ENCODE peak calls at places on chromosome 17, in nine cellular contexts. One of them, this sample, is unnamed.

GRCh38 chr17:64073771-64074703 is 53.6 kb upstream of the ICAM2 start:
- DNase-seq in CD4-positive, alpha-beta T cell: no peak
- DNase-seq in IMR-90: no peak
- DNase-seq in fibroblast of lung: no peak
- DNase-seq in left lung: no peak
- DNase-seq in aorta: no peak
- DNase-seq in right atrium auricular region: no peak
- DNase-seq in psoas muscle: no peak
- DNase-seq in left ventricle myocardium inferior: no peak
- DNase-seq in this sample: no peak

GRCh38 chr17:17792551-17793377 is 44.0 kb downstream of the SREBF1 start:
- DNase-seq in CD4-positive, alpha-beta T cell: peak; percentile 41
- DNase-seq in IMR-90: peak; percentile 73
- DNase-seq in fibroblast of lung: peak; percentile 89
- DNase-seq in left lung: no peak
- DNase-seq in aorta: no peak
- DNase-seq in right atrium auricular region: no peak
- DNase-seq in psoas muscle: no peak
- DNase-seq in left ventricle myocardium inferior: no peak
- DNase-seq in this sample: no peak

GRCh38 chr17:19263621-19264010 is 26.4 kb downstream of the EPN2 start:
- DNase-seq in CD4-positive, alpha-beta T cell: no peak
- DNase-seq in IMR-90: peak; percentile 76
- DNase-seq in fibroblast of lung: peak; percentile 70
- DNase-seq in left lung: no peak
- DNase-seq in aorta: peak; percentile 80
- DNase-seq in right atrium auricular region: no peak
- DNase-seq in psoas muscle: peak; percentile 82
- DNase-seq in left ventricle myocardium inferior: no peak
- DNase-seq in this sample: no peak

GRCh38 chr17:67562036-67562435 is 155.7 kb upstream of the NOL11 start:
- DNase-seq in CD4-positive, alpha-beta T cell: no peak
- DNase-seq in IMR-90: no peak
- DNase-seq in fibroblast of lung: no peak
- DNase-seq in left lung: no peak
- DNase-seq in aorta: no peak
- DNase-seq in right atrium auricular region: no peak
- DNase-seq in psoas muscle: no peak
- DNase-seq in left ventricle myocardium inferior: no peak
- DNase-seq in this sample: no peak

GRCh38 chr17:33209671-33210070 is 83.4 kb downstream of the ASIC2 start:
- DNase-seq in CD4-positive, alpha-beta T cell: no peak
- DNase-seq in IMR-90: peak; percentile 47
- DNase-seq in fibroblast of lung: peak; percentile 44
- DNase-seq in left lung: no peak
- DNase-seq in aorta: no peak
- DNase-seq in right atrium auricular region: no peak
- DNase-seq in psoas muscle: no peak
- DNase-seq in left ventricle myocardium inferior: no peak
- DNase-seq in this sample: no peak

GRCh38 chr17:63989622-63990345 is 8.4 kb upstream of the PRR29 start:
- DNase-seq in CD4-positive, alpha-beta T cell: no peak
- DNase-seq in IMR-90: no peak
- DNase-seq in fibroblast of lung: no peak
- DNase-seq in left lung: no peak
- DNase-seq in aorta: peak; percentile 57
- DNase-seq in right atrium auricular region: no peak
- DNase-seq in psoas muscle: no peak
- DNase-seq in left ventricle myocardium inferior: peak; percentile 3
- DNase-seq in this sample: no peak

GRCh38 chr17:78995761-78996451 is 13.7 kb downstream of the CANT1 start:
- DNase-seq in CD4-positive, alpha-beta T cell: no peak
- DNase-seq in IMR-90: no peak
- DNase-seq in fibroblast of lung: no peak
- DNase-seq in left lung: peak; percentile 67
- DNase-seq in aorta: peak; percentile 69
- DNase-seq in right atrium auricular region: no peak
- DNase-seq in psoas muscle: peak; percentile 80
- DNase-seq in left ventricle myocardium inferior: no peak
- DNase-seq in this sample: no peak

GRCh38 chr17:48241131-48241591 is 133.6 kb downstream of the SNX11 start:
- DNase-seq in CD4-positive, alpha-beta T cell: no peak
- DNase-seq in IMR-90: peak; percentile 42
- DNase-seq in fibroblast of lung: peak; percentile 82
- DNase-seq in left lung: peak; percentile 34
- DNase-seq in aorta: no peak
- DNase-seq in right atrium auricular region: peak; percentile 59
- DNase-seq in psoas muscle: peak; percentile 56
- DNase-seq in left ventricle myocardium inferior: peak; percentile 22
- DNase-seq in this sample: no peak

GRCh38 chr17:31915456-31916100 is 14.1 kb upstream of the UTP6 start:
- DNase-seq in CD4-positive, alpha-beta T cell: no peak
- DNase-seq in IMR-90: peak; percentile 41
- DNase-seq in fibroblast of lung: peak; percentile 36
- DNase-seq in left lung: no peak
- DNase-seq in aorta: no peak
- DNase-seq in right atrium auricular region: no peak
- DNase-seq in psoas muscle: no peak
- DNase-seq in left ventricle myocardium inferior: no peak
- DNase-seq in this sample: no peak

GRCh38 chr17:83203472-83204221 is 124.2 kb downstream of the METRNL start:
- DNase-seq in CD4-positive, alpha-beta T cell: no peak
- DNase-seq in IMR-90: no peak
- DNase-seq in fibroblast of lung: no peak
- DNase-seq in left lung: peak; percentile 40
- DNase-seq in aorta: peak; percentile 73
- DNase-seq in right atrium auricular region: peak; percentile 59
- DNase-seq in psoas muscle: peak; percentile 62
- DNase-seq in left ventricle myocardium inferior: peak; percentile 11
- DNase-seq in this sample: peak; percentile 3

GRCh38 chr17:83201206-83202001 is 122.0 kb downstream of the METRNL start:
- DNase-seq in CD4-positive, alpha-beta T cell: no peak
- DNase-seq in IMR-90: no peak
- DNase-seq in fibroblast of lung: no peak
- DNase-seq in left lung: peak; percentile 22
- DNase-seq in aorta: peak; percentile 27
- DNase-seq in right atrium auricular region: no peak
- DNase-seq in psoas muscle: peak; percentile 31
- DNase-seq in left ventricle myocardium inferior: no peak
- DNase-seq in this sample: no peak

GRCh38 chr17:83203073-83203471 is 123.7 kb downstream of the METRNL start:
- DNase-seq in CD4-positive, alpha-beta T cell: no peak
- DNase-seq in IMR-90: peak; percentile 94
- DNase-seq in fibroblast of lung: peak; percentile 91
- DNase-seq in left lung: peak; percentile 82
- DNase-seq in aorta: peak; percentile 87
- DNase-seq in right atrium auricular region: peak; percentile 89
- DNase-seq in psoas muscle: peak; percentile 79
- DNase-seq in left ventricle myocardium inferior: peak; percentile 50
- DNase-seq in this sample: peak; percentile 1

GRCh38 chr17:83200746-83201145 is 121.3 kb downstream of the METRNL start:
- DNase-seq in CD4-positive, alpha-beta T cell: no peak
- DNase-seq in IMR-90: no peak
- DNase-seq in fibroblast of lung: no peak
- DNase-seq in left lung: peak; percentile 32
- DNase-seq in aorta: peak; percentile 80
- DNase-seq in right atrium auricular region: no peak
- DNase-seq in psoas muscle: peak; percentile 59
- DNase-seq in left ventricle myocardium inferior: peak; percentile 14
- DNase-seq in this sample: no peak

GRCh38 chr17:83202002-83203000 is 122.9 kb downstream of the METRNL start:
- DNase-seq in CD4-positive, alpha-beta T cell: no peak
- DNase-seq in IMR-90: no peak
- DNase-seq in fibroblast of lung: no peak
- DNase-seq in left lung: peak; percentile 30
- DNase-seq in aorta: peak; percentile 76
- DNase-seq in right atrium auricular region: no peak
- DNase-seq in psoas muscle: peak; percentile 37
- DNase-seq in left ventricle myocardium inferior: peak; percentile 8
- DNase-seq in this sample: peak; percentile 2
- H3K9me3 ChIP-seq in CD4-positive, alpha-beta T cell: no peaks in the 10 kb centered on the region
- H3K9me3 ChIP-seq in IMR-90: no peaks in the 10 kb centered on the region
- H3K9me3 ChIP-seq in fibroblast of lung: no peaks in the 10 kb centered on the region
- H3K9me3 ChIP-seq in left lung: no peaks in the 10 kb centered on the region
- H3K9me3 ChIP-seq in aorta: no peaks in the 10 kb centered on the region
- H3K9me3 ChIP-seq in right atrium auricular region: no peaks in the 10 kb centered on the region
- H3K9me3 ChIP-seq in psoas muscle: no peaks in the 10 kb centered on the region
- H3K9me3 ChIP-seq in left ventricle myocardium inferior: no peaks in the 10 kb centered on the region
- H3K9me3 ChIP-seq in this sample: no peaks in the 10 kb centered on the region

GRCh38 chr17:72446118-72446517 is 325.3 kb downstream of the SOX9 start:
- DNase-seq in CD4-positive, alpha-beta T cell: no peak
- DNase-seq in IMR-90: no peak
- DNase-seq in fibroblast of lung: no peak
- DNase-seq in left lung: no peak
- DNase-seq in aorta: no peak
- DNase-seq in right atrium auricular region: no peak
- DNase-seq in psoas muscle: no peak
- DNase-seq in left ventricle myocardium inferior: no peak
- DNase-seq in this sample: no peak

GRCh38 chr17:72445055-72445991 is 324.5 kb downstream of the SOX9 start:
- DNase-seq in CD4-positive, alpha-beta T cell: no peak
- DNase-seq in IMR-90: no peak
- DNase-seq in fibroblast of lung: no peak
- DNase-seq in left lung: no peak
- DNase-seq in aorta: no peak
- DNase-seq in right atrium auricular region: no peak
- DNase-seq in psoas muscle: no peak
- DNase-seq in left ventricle myocardium inferior: no peak
- DNase-seq in this sample: no peak

GRCh38 chr17:72448019-72448418 is 327.2 kb downstream of the SOX9 start:
- DNase-seq in CD4-positive, alpha-beta T cell: no peak
- DNase-seq in IMR-90: no peak
- DNase-seq in fibroblast of lung: no peak
- DNase-seq in left lung: no peak
- DNase-seq in aorta: no peak
- DNase-seq in right atrium auricular region: no peak
- DNase-seq in psoas muscle: no peak
- DNase-seq in left ventricle myocardium inferior: no peak
- DNase-seq in this sample: no peak

GRCh38 chr17:72446525-72447250 is 325.9 kb downstream of the SOX9 start:
- DNase-seq in CD4-positive, alpha-beta T cell: no peak
- DNase-seq in IMR-90: peak; percentile 83
- DNase-seq in fibroblast of lung: no peak
- DNase-seq in left lung: no peak
- DNase-seq in aorta: no peak
- DNase-seq in right atrium auricular region: no peak
- DNase-seq in psoas muscle: no peak
- DNase-seq in left ventricle myocardium inferior: no peak
- DNase-seq in this sample: no peak

GRCh38 chr17:72447251-72447640 is 326.4 kb downstream of the SOX9 start:
- DNase-seq in CD4-positive, alpha-beta T cell: no peak
- DNase-seq in IMR-90: no peak
- DNase-seq in fibroblast of lung: no peak
- DNase-seq in left lung: no peak
- DNase-seq in aorta: no peak
- DNase-seq in right atrium auricular region: no peak
- DNase-seq in psoas muscle: no peak
- DNase-seq in left ventricle myocardium inferior: no peak
- DNase-seq in this sample: no peak
- H3K9me3 ChIP-seq in CD4-positive, alpha-beta T cell: no peaks in the 10 kb centered on the region
- H3K9me3 ChIP-seq in IMR-90: no peaks in the 10 kb centered on the region
- H3K9me3 ChIP-seq in fibroblast of lung: no peaks in the 10 kb centered on the region
- H3K9me3 ChIP-seq in left lung: no peaks in the 10 kb centered on the region
- H3K9me3 ChIP-seq in aorta: no peaks in the 10 kb centered on the region
- H3K9me3 ChIP-seq in right atrium auricular region: no peaks in the 10 kb centered on the region
- H3K9me3 ChIP-seq in psoas muscle: no peaks in the 10 kb centered on the region
- H3K9me3 ChIP-seq in left ventricle myocardium inferior: no peaks in the 10 kb centered on the region
- H3K9me3 ChIP-seq in this sample: no peaks in the 10 kb centered on the region

DNA sequence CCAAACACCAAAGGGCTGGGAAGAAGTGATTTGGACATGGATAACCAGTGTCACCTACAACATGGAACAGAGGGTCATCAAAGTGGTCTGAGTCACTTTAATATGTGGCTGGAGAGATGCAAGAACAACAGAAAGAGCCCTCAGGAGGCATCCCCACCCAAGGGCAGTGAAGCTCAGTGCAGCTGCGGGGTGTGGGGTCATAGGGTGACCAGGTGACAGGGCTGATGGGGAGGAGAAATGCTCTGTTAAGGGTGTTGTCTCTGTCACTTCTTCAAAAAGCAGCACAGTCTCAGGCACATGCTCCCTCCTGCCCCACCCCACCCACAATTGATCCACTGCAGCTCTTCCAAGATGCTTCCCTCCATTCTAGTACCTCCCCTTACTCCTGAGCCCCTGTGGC is 819.1 kb downstream of the KCNJ18 start:
- DNase-seq in CD4-positive, alpha-beta T cell: no peak
- DNase-seq in IMR-90: no peak
- DNase-seq in fibroblast of lung: no peak
- DNase-seq in left lung: no peak
- DNase-seq in aorta: no peak
- DNase-seq in right atrium auricular region: peak; percentile 18
- DNase-seq in psoas muscle: no peak
- DNase-seq in left ventricle myocardium inferior: no peak
- DNase-seq in this sample: no peak
- H3K9me3 ChIP-seq in CD4-positive, alpha-beta T cell: peaks cover 5% of the 10 kb centered on the region
- H3K9me3 ChIP-seq in IMR-90: peaks cover 17% of the 10 kb centered on the region
- H3K9me3 ChIP-seq in fibroblast of lung: no peaks in the 10 kb centered on the region
- H3K9me3 ChIP-seq in left lung: no peaks in the 10 kb centered on the region
- H3K9me3 ChIP-seq in aorta: no peaks in the 10 kb centered on the region
- H3K9me3 ChIP-seq in right atrium auricular region: no peaks in the 10 kb centered on the region
- H3K9me3 ChIP-seq in psoas muscle: no peaks in the 10 kb centered on the region
- H3K9me3 ChIP-seq in left ventricle myocardium inferior: no peaks in the 10 kb centered on the region
- H3K9me3 ChIP-seq in this sample: no peaks in the 10 kb centered on the region

GRCh38 chr17:16623282-16623681 is 30.4 kb downstream of the ZNF624 start:
- DNase-seq in CD4-positive, alpha-beta T cell: no peak
- DNase-seq in IMR-90: no peak
- DNase-seq in fibroblast of lung: no peak
- DNase-seq in left lung: no peak
- DNase-seq in aorta: no peak
- DNase-seq in right atrium auricular region: no peak
- DNase-seq in psoas muscle: no peak
- DNase-seq in left ventricle myocardium inferior: no peak
- DNase-seq in this sample: no peak

GRCh38 chr17:16622540-16623277 is 30.9 kb downstream of the ZNF624 start:
- DNase-seq in CD4-positive, alpha-beta T cell: no peak
- DNase-seq in IMR-90: no peak
- DNase-seq in fibroblast of lung: no peak
- DNase-seq in left lung: no peak
- DNase-seq in aorta: no peak
- DNase-seq in right atrium auricular region: no peak
- DNase-seq in psoas muscle: no peak
- DNase-seq in left ventricle myocardium inferior: no peak
- DNase-seq in this sample: no peak

DNA sequence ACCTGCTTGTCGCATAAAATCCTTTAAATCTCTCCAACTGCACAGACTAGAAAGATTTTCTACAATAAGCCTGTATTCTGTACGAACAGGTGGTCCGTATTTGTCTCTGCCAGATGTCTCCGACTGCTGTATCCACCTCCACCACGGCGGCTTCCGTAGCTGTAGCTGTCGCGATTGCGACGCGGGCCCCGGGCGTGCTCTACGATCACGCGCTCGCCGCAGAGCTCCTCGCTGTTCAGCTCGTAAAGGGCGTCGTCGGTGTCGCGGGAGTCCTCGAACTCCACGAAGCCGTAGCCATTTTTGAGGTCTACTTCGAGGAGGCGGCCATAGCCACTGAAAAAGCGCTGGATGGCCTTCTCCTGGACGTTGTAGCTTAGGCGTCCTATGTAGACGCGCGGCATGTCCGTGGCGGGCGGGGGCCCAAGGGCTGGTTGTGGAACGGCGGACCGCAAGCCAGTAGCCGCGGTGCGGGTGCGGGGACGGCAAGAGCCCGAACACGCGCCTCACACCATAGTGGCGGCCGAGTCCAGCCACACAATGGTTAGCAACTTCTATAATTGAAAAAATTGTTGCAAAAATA is 36.1 kb downstream of the ZNF624 start:
- DNase-seq in CD4-positive, alpha-beta T cell: no peak
- DNase-seq in IMR-90: no peak
- DNase-seq in fibroblast of lung: no peak
- DNase-seq in left lung: no peak
- DNase-seq in aorta: no peak
- DNase-seq in right atrium auricular region: no peak
- DNase-seq in psoas muscle: no peak
- DNase-seq in left ventricle myocardium inferior: no peak
- DNase-seq in this sample: no peak
- H3K9me3 ChIP-seq in CD4-positive, alpha-beta T cell: peaks cover 74% of the 10 kb centered on the region
- H3K9me3 ChIP-seq in IMR-90: peaks cover 35% of the 10 kb centered on the region
- H3K9me3 ChIP-seq in fibroblast of lung: no peaks in the 10 kb centered on the region
- H3K9me3 ChIP-seq in left lung: peaks cover 4% of the 10 kb centered on the region
- H3K9me3 ChIP-seq in aorta: peaks cover 11% of the 10 kb centered on the region
- H3K9me3 ChIP-seq in right atrium auricular region: peaks cover 7% of the 10 kb centered on the region
- H3K9me3 ChIP-seq in psoas muscle: peaks cover 70% of the 10 kb centered on the region
- H3K9me3 ChIP-seq in left ventricle myocardium inferior: peaks cover 99% of the 10 kb centered on the region
- H3K9me3 ChIP-seq in this sample: peaks cover 19% of the 10 kb centered on the region